ENCODE peak calls at places on chromosomes 5 and 9, in eight cellular contexts. N, E, X, P, V, T, K and F are unnamed samples.

GRCh38 chr9:137281345-137282116 is 4.0 kb downstream of the TOR4A start:
- DNase-seq in X (no peak), V (no peak), N (no peak), P (no peak), K (no peak), E (no peak), T (no peak), F (no peak)

GRCh38 chr9:22079873-22080341 is 70.8 kb upstream of the CDKN2B start:
- DNase-seq in E (peak), T (no peak), N (peak), X (no peak), K (peak), V (peak), P (no peak), F (peak)

GRCh38 chr9:82621446-82621845 is 441.5 kb downstream of the RASEF start:
- DNase-seq in K (no peak), X (no peak), E (no peak), V (no peak), P (no peak), N (no peak), T (no peak), F (no peak)

GRCh38 chr5:17831279-17831678 is 197.0 kb downstream of the TAF11L14 start:
- DNase-seq in X (no peak), E (no peak), T (no peak), V (no peak), P (no peak), K (no peak), N (no peak), F (no peak)

GRCh38 chr5:104513621-104514020 is 951.0 kb upstream of the NUDT12 start:
- DNase-seq in V (no peak), T (no peak), N (peak), K (peak), E (no peak), X (no peak), P (no peak), F (no peak)

GRCh38 chr5:30341492-30341891 is 852.0 kb upstream of the CDH6 start:
- DNase-seq in K (no peak), T (no peak), E (no peak), N (no peak), X (no peak), V (no peak), P (no peak), F (no peak)

GRCh38 chr5:56142620-56143431 is 90.3 kb downstream of the ANKRD55 start:
- DNase-seq in N (no peak), V (peak), X (no peak), K (no peak), P (no peak), T (no peak), E (peak), F (peak)

GRCh38 chr9:89850633-89851325 is 246.0 kb downstream of the GADD45G start:
- DNase-seq in V (no peak), N (peak), E (no peak), T (no peak), K (no peak), P (no peak), X (no peak), F (no peak)

GRCh38 chr5:80961376-80962281 is 1.5 kb downstream of the RASGRF2 start:
- DNase-seq in E (no peak), V (no peak), T (no peak), P (no peak), X (no peak), K (peak), N (no peak), F (peak)

GRCh38 chr5:16552666-16553343 is 64.0 kb downstream of the RETREG1 start:
- DNase-seq in E (peak), V (no peak), K (peak), P (peak), X (peak), N (peak), T (peak), F (peak)

GRCh38 chr9:2066312-2067273 is 51.4 kb downstream of the SMARCA2 start:
- DNase-seq in N (peak), K (peak), E (no peak), X (no peak), V (no peak), P (peak), T (no peak), F (no peak)

GRCh38 chr9:95044731-95045508 is 272.6 kb downstream of the FANCC start:
- DNase-seq in K (no peak), N (no peak), X (no peak), P (no peak), V (no peak), E (no peak), T (peak), F (peak)

GRCh38 chr5:143315214-143315613 is 88.3 kb downstream of the NR3C1 start:
- DNase-seq in E (no peak), T (no peak), V (no peak), P (no peak), X (no peak), N (no peak), K (no peak), F (no peak)

GRCh38 chr5:176578391-176578808 is 29.3 kb downstream of the CDHR2 start:
- DNase-seq in P (peak), X (peak), T (peak), N (peak), K (peak), E (peak), V (no peak), F (peak)

GRCh38 chr5:142310803-142311202 is 14.0 kb downstream of the SPRY4 start:
- DNase-seq in K (no peak), N (no peak), E (no peak), T (no peak), V (no peak), X (no peak), P (no peak), F (no peak)

GRCh38 chr5:142312399-142312798 is 12.4 kb downstream of the SPRY4 start:
- DNase-seq in N (no peak), V (no peak), X (no peak), P (no peak), E (no peak), T (no peak), K (no peak), F (no peak)

GRCh38 chr5:142309747-142310318 is 15.0 kb downstream of the SPRY4 start:
- DNase-seq in V (no peak), T (no peak), X (no peak), K (no peak), P (no peak), E (no peak), N (no peak), F (no peak)

GRCh38 chr5:142313275-142313674 is 11.5 kb downstream of the SPRY4 start:
- DNase-seq in N (no peak), E (no peak), V (no peak), P (no peak), T (no peak), K (no peak), X (no peak), F (no peak)

GRCh38 chr5:142311725-142312124 is 13.1 kb downstream of the SPRY4 start:
- DNase-seq in N (no peak), K (no peak), T (no peak), P (no peak), V (no peak), E (no peak), X (no peak), F (no peak)
- TF ChIP-seq CTCF in N (no peak), K (no peak), T (no peak), P (no peak), V (no peak), E (no peak), X (no peak), F (no peak)

GRCh38 chr5:33195431-33196128 is 245.2 kb upstream of the TARS1 start:
- DNase-seq in P (no peak), K (peak), X (no peak), V (no peak), T (no peak), E (no peak), N (peak), F (no peak)

GRCh38 chr5:33198816-33199215 is 241.9 kb upstream of the TARS1 start:
- DNase-seq in V (no peak), N (no peak), E (no peak), P (no peak), K (no peak), T (no peak), X (no peak), F (no peak)

DNA sequence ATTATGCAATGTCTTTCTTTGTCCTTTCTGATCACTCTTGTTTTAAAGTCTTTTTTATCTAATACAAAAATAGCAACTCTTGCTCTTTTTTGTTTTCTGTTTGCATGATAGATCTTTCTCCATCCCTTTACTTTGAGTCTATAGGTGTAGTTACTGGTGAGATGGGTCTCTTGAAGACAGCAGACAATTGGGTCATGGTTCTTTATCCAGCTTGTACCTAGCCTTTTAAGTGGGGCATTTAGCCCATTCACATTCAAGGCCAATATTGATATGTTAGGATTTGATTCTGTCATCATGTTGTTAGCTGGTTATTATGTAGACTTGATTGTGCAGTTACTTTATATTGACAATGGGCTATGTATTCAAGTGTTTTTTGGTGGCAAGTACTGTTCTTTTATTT is 245.9 kb upstream of the TARS1 start:
- DNase-seq in V (no peak), K (no peak), T (no peak), E (no peak), X (no peak), N (no peak), P (peak), F (no peak)
- TF ChIP-seq CTCF in V (no peak), K (no peak), T (no peak), E (no peak), X (no peak), N (no peak), P (no peak), F (no peak)

GRCh38 chr5:125575561-125576504 is 829.4 kb upstream of the ZNF608 start:
- DNase-seq in N (no peak), V (no peak), K (no peak), P (no peak), X (peak), E (no peak), T (peak), F (no peak)
- TF ChIP-seq CTCF in N (no peak), V (no peak), K (peak), P (no peak), X (no peak), E (no peak), T (no peak), F (no peak)

DNA sequence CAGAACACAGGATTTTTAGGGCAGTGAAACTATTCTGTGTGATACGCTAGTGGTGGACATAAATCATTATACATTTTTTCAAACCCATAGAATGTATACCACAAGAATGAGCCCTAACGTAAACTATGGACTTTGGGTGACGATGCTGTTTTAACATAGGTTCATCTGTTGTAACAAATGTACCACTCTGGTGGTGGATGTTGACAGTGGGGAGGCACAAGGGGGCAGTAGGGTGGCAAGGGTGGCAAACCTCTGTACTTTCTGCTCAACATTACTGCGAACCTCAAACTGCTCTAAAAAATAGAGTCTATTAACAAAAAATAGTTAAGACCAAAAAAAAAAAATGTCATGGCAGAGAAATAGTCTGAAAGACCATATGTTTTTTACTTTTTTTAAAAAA is 9.1 kb upstream of the MVB12B start:
- DNase-seq in N (no peak), X (no peak), V (no peak), P (no peak), E (no peak), K (peak), T (no peak), F (peak)
- TF ChIP-seq CTCF in N (peak), X (no peak), V (peak), P (peak), E (no peak), K (peak), T (no peak), F (no peak)

DNA sequence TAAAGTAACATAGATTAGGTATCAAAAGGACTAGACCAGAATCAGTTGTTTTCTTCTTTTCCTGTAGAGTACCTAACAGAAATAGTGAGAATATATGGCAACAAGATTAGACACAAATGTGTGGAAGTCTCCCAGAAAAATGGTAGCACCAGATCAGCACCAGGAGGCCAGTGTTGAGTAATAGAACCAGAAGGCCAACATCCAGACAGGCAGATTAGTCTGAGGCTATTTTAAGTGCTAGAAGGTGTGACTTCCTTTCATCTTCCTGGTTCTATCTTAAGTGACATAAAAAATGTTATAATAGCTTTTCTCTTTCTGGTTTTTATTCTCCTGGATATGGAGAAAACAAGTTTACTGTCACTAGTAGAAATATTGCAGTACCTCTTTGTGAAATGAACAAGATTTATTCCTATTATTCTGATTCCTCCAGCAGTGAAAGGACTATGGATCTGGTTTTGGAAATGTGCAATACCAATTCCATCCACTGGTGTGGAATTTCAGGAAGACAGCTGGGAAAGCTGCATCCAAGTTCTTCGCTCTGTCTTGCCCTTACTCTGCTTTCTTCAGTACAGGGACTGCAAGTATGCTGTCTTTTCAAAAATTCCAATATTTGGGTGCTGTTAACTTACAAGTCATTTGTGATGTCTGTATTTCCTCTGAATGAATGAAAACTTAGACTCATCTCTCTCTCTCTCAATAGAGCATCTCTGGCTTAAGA is 39.1 kb downstream of the SHLD3 start:
- DNase-seq in E (no peak), X (no peak), P (no peak), N (peak), T (no peak), V (no peak), K (peak), F (no peak)
- TF ChIP-seq CTCF in E (no peak), X (no peak), P (peak), N (peak), T (peak), V (no peak), K (peak), F (no peak)

GRCh38 chr5:96478983-96479382 is 45.9 kb upstream of the PCSK1 start:
- DNase-seq in P (no peak), X (no peak), T (no peak), E (no peak), N (no peak), K (no peak), V (no peak), F (no peak)
- TF ChIP-seq CTCF in P (no peak), X (no peak), T (no peak), E (no peak), N (no peak), K (no peak), V (no peak), F (no peak)

DNA sequence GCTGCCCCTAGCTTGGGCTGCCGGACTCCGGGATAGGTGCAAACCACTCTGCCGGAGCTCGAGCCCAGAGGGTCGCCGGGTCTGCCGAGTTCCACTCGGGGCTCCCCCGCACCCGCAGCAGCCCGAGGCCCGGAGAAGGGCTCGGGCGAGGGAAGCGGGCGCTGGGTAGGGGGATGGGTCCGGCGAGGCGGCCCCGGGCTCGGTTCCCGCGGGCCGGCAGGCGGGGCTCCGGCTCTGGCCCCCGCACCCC is 515 bp downstream of the RICTOR start:
- DNase-seq in E (no peak), V (no peak), T (no peak), K (no peak), P (no peak), N (no peak), X (peak), F (no peak)
- TF ChIP-seq CTCF in E (no peak), V (no peak), T (no peak), K (no peak), P (no peak), N (no peak), X (no peak), F (no peak)